ENCODE peak calls at places on chromosomes 16 and 17, in seven cellular contexts. One of them, this sample, is unnamed.

GRCh38 chr17:49203796-49204195 is 6.6 kb downstream of the GNGT2 start:
- DNase-seq in AG08396: no peak
- DNase-seq in NCI-H1930: no peak
- DNase-seq in iPS-NIHi11: no peak
- DNase-seq in occipital lobe: no peak
- DNase-seq in NCI-H1092: no peak
- DNase-seq in NCI-H1048: no peak
- DNase-seq in this sample: no peak

GRCh38 chr16:68400083-68400923 is 48.0 kb downstream of the SMPD3 start:
- DNase-seq in AG08396: no peak
- DNase-seq in NCI-H1930: no peak
- DNase-seq in iPS-NIHi11: no peak
- DNase-seq in occipital lobe: no peak
- DNase-seq in NCI-H1092: no peak
- DNase-seq in NCI-H1048: no peak
- DNase-seq in this sample: no peak

GRCh38 chr17:17467720-17468119 is 9.1 kb upstream of the MED9 start:
- DNase-seq in AG08396: no peak
- DNase-seq in NCI-H1930: no peak
- DNase-seq in iPS-NIHi11: no peak
- DNase-seq in occipital lobe: no peak
- DNase-seq in NCI-H1092: no peak
- DNase-seq in NCI-H1048: no peak
- DNase-seq in this sample: no peak

GRCh38 chr16:1218930-1219611 is 6.0 kb downstream of the TPSG1 start:
- DNase-seq in AG08396: no peak
- DNase-seq in NCI-H1930: no peak
- DNase-seq in iPS-NIHi11: no peak
- DNase-seq in occipital lobe: no peak
- DNase-seq in NCI-H1092: no peak
- DNase-seq in NCI-H1048: no peak
- DNase-seq in this sample: no peak

GRCh38 chr16:65634291-65634690 is 512.4 kb upstream of the CDH11 start:
- DNase-seq in AG08396: no peak
- DNase-seq in NCI-H1930: no peak
- DNase-seq in iPS-NIHi11: no peak
- DNase-seq in occipital lobe: no peak
- DNase-seq in NCI-H1092: no peak
- DNase-seq in NCI-H1048: no peak
- DNase-seq in this sample: no peak

GRCh38 chr17:80789356-80789902 is 202.2 kb upstream of the CHMP6 start:
- DNase-seq in AG08396: peak
- DNase-seq in NCI-H1930: no peak
- DNase-seq in iPS-NIHi11: no peak
- DNase-seq in occipital lobe: no peak
- DNase-seq in NCI-H1092: no peak
- DNase-seq in NCI-H1048: no peak
- DNase-seq in this sample: no peak

GRCh38 chr16:30947533-30948086 is 1.3 kb upstream of the ORAI3 start:
- DNase-seq in AG08396: no peak
- DNase-seq in NCI-H1930: no peak
- DNase-seq in iPS-NIHi11: no peak
- DNase-seq in occipital lobe: no peak
- DNase-seq in NCI-H1092: no peak
- DNase-seq in NCI-H1048: no peak
- DNase-seq in this sample: no peak

GRCh38 chr17:57916925-57917858 is 38.0 kb downstream of the CUEDC1 start:
- DNase-seq in AG08396: no peak
- DNase-seq in NCI-H1930: no peak
- DNase-seq in iPS-NIHi11: no peak
- DNase-seq in occipital lobe: no peak
- DNase-seq in NCI-H1092: peak
- DNase-seq in NCI-H1048: no peak
- DNase-seq in this sample: no peak

GRCh38 chr17:82892869-82893565 is 53.2 kb upstream of the ZNF750 start:
- DNase-seq in AG08396: peak
- DNase-seq in NCI-H1930: no peak
- DNase-seq in iPS-NIHi11: peak
- DNase-seq in occipital lobe: no peak
- DNase-seq in NCI-H1092: no peak
- DNase-seq in NCI-H1048: no peak
- DNase-seq in this sample: no peak

This sample was measured in cerebellar nuclear complex.